ENCODE peak calls at places on chromosomes 2 and 18, in eight cellular contexts. One of them, this sample, is unnamed.

GRCh38 chr2:5125017-5125730 is 567.0 kb upstream of the SOX11 start:
- DNase-seq in IMR-90: no peak
- DNase-seq in left ventricle myocardium superior: no peak
- DNase-seq in cardiac fibroblast: no peak
- DNase-seq in H54: no peak
- DNase-seq in HepG2: no peak
- DNase-seq in HL-60: no peak
- DNase-seq in COR-L47: peak
- DNase-seq in this sample: peak

GRCh38 chr2:231512222-231512621 is 18.0 kb downstream of the NMUR1 start:
- DNase-seq in IMR-90: no peak
- DNase-seq in left ventricle myocardium superior: no peak
- DNase-seq in cardiac fibroblast: peak
- DNase-seq in H54: no peak
- DNase-seq in HepG2: no peak
- DNase-seq in HL-60: no peak
- DNase-seq in COR-L47: no peak
- DNase-seq in this sample: no peak

GRCh38 chr2:71963295-71963694 is 184.4 kb downstream of the CYP26B1 start:
- DNase-seq in IMR-90: no peak
- DNase-seq in left ventricle myocardium superior: no peak
- DNase-seq in cardiac fibroblast: peak
- DNase-seq in H54: no peak
- DNase-seq in HepG2: no peak
- DNase-seq in HL-60: no peak
- DNase-seq in COR-L47: no peak
- DNase-seq in this sample: no peak

GRCh38 chr18:58392336-58393000 is 236.4 kb downstream of the ALPK2 start:
- DNase-seq in IMR-90: peak
- DNase-seq in left ventricle myocardium superior: no peak
- DNase-seq in cardiac fibroblast: peak
- DNase-seq in H54: no peak
- DNase-seq in HepG2: no peak
- DNase-seq in HL-60: no peak
- DNase-seq in COR-L47: no peak
- DNase-seq in this sample: no peak

GRCh38 chr2:179265082-179265575 is 497 bp upstream of the SESTD1 start:
- DNase-seq in IMR-90: peak
- DNase-seq in left ventricle myocardium superior: no peak
- DNase-seq in cardiac fibroblast: peak
- DNase-seq in H54: no peak
- DNase-seq in HepG2: no peak
- DNase-seq in HL-60: peak
- DNase-seq in COR-L47: no peak
- DNase-seq in this sample: no peak

GRCh38 chr2:120735750-120736170 is at the start of gene GLI2:
- DNase-seq in IMR-90: peak
- DNase-seq in left ventricle myocardium superior: peak
- DNase-seq in cardiac fibroblast: peak
- DNase-seq in H54: peak
- DNase-seq in HepG2: peak
- DNase-seq in HL-60: peak
- DNase-seq in COR-L47: peak
- DNase-seq in this sample: no peak

GRCh38 chr18:48834421-48835011 is 116.2 kb downstream of the SMAD7 start:
- DNase-seq in IMR-90: peak
- DNase-seq in left ventricle myocardium superior: peak
- DNase-seq in cardiac fibroblast: peak
- DNase-seq in H54: peak
- DNase-seq in HepG2: no peak
- DNase-seq in HL-60: peak
- DNase-seq in COR-L47: no peak
- DNase-seq in this sample: no peak

GRCh38 chr2:201363857-201364560 is 6.9 kb upstream of the FLACC1 start:
- DNase-seq in IMR-90: peak
- DNase-seq in left ventricle myocardium superior: no peak
- DNase-seq in cardiac fibroblast: peak
- DNase-seq in H54: no peak
- DNase-seq in HepG2: peak
- DNase-seq in HL-60: peak
- DNase-seq in COR-L47: peak
- DNase-seq in this sample: no peak

GRCh38 chr2:64832926-64833325 is 156.3 kb upstream of the SLC1A4 start:
- DNase-seq in IMR-90: peak
- DNase-seq in left ventricle myocardium superior: no peak
- DNase-seq in cardiac fibroblast: no peak
- DNase-seq in H54: no peak
- DNase-seq in HepG2: no peak
- DNase-seq in HL-60: no peak
- DNase-seq in COR-L47: no peak
- DNase-seq in this sample: no peak

GRCh38 chr18:79576686-79577351 is 102.8 kb upstream of the CTDP1 start:
- DNase-seq in IMR-90: peak
- DNase-seq in left ventricle myocardium superior: peak
- DNase-seq in cardiac fibroblast: peak
- DNase-seq in H54: no peak
- DNase-seq in HepG2: no peak
- DNase-seq in HL-60: no peak
- DNase-seq in COR-L47: peak
- DNase-seq in this sample: no peak

GRCh38 chr2:73984922-73985317 is 210 bp downstream of the TET3 start:
- DNase-seq in IMR-90: no peak
- DNase-seq in left ventricle myocardium superior: peak
- DNase-seq in cardiac fibroblast: peak
- DNase-seq in H54: no peak
- DNase-seq in HepG2: peak
- DNase-seq in HL-60: peak
- DNase-seq in COR-L47: peak
- DNase-seq in this sample: no peak

This sample was measured in NCI-H1417 treated with DMSO at 0.1 percent for 48 hours.